ENCODE peak calls at places on chromosomes 16 and 17, in nine cellular contexts. L, T, N, J, Q, E, A, R and O are unnamed samples.

GRCh38 chr17:58747674-58748073 is 8.0 kb upstream of the PPM1E start:
- DNase-seq in L (no peak), T (no peak), N (no peak), J (no peak), Q (no peak), E (no peak), A (no peak), R (no peak), O (no peak)

GRCh38 chr16:82773018-82773417 is 146.2 kb downstream of the CDH13 start:
- DNase-seq in L (no peak), T (no peak), N (no peak), J (no peak), Q (no peak), E (no peak), A (no peak), R (no peak), O (no peak)

GRCh38 chr16:4544483-4544882 is 5.9 kb upstream of the CDIP1 start:
- DNase-seq in L (no peak), T (no peak), N (no peak), J (no peak), Q (no peak), E (no peak), A (no peak), R (no peak), O (no peak)

GRCh38 chr17:273994-274832 is 78.4 kb downstream of the RPH3AL start:
- DNase-seq in L (no peak), T (peak; percentile 16), N (no peak), J (no peak), Q (peak; percentile 47), E (peak; percentile 55), A (no peak), R (peak; percentile 13), O (no peak)

GRCh38 chr16:15446901-15447300 is 12.5 kb downstream of the BMERB1 start:
- DNase-seq in L (no peak), T (no peak), N (no peak), J (no peak), Q (no peak), E (no peak), A (no peak), R (no peak), O (no peak)

GRCh38 chr16:87336850-87337240 is 19.7 kb upstream of the C16orf95 start:
- DNase-seq in L (no peak), T (no peak), N (no peak), J (no peak), Q (no peak), E (no peak), A (no peak), R (no peak), O (no peak)

GRCh38 chr17:36197389-36197708 is 791 bp upstream of the CCL3L1 start:
- DNase-seq in L (no peak), T (no peak), N (no peak), J (no peak), Q (no peak), E (no peak), A (no peak), R (no peak), O (no peak)

GRCh38 chr16:88610080-88610479 is 28.3 kb upstream of the IL17C start:
- DNase-seq in L (no peak), T (no peak), N (no peak), J (no peak), Q (no peak), E (no peak), A (no peak), R (no peak), O (no peak)

GRCh38 chr16:75576384-75576811 is 10.2 kb downstream of the GABARAPL2 start:
- DNase-seq in L (no peak), T (no peak), N (no peak), J (no peak), Q (no peak), E (no peak), A (no peak), R (no peak), O (no peak)

GRCh38 chr17:76644995-76645394 is 1.4 kb upstream of the ST6GALNAC1 start:
- DNase-seq in L (no peak), T (peak; percentile 84), N (no peak), J (no peak), Q (peak; percentile 5), E (no peak), A (no peak), R (no peak), O (peak; percentile 54)

GRCh38 chr16:48676836-48677235 is 66.9 kb upstream of the N4BP1 start:
- DNase-seq in L (no peak), T (no peak), N (no peak), J (no peak), Q (no peak), E (no peak), A (no peak), R (no peak), O (no peak)

GRCh38 chr17:66711936-66712335 is 123.0 kb upstream of the CACNG5 start:
- DNase-seq in L (no peak), T (peak; percentile 69), N (peak; percentile 71), J (peak; percentile 82), Q (no peak), E (no peak), A (peak; percentile 47), R (no peak), O (peak; percentile 84)

GRCh38 chr17:79855331-79856124 is 16.3 kb upstream of the CBX4 start:
- DNase-seq in L (no peak), T (no peak), N (no peak), J (no peak), Q (no peak), E (no peak), A (no peak), R (no peak), O (no peak)

DNA sequence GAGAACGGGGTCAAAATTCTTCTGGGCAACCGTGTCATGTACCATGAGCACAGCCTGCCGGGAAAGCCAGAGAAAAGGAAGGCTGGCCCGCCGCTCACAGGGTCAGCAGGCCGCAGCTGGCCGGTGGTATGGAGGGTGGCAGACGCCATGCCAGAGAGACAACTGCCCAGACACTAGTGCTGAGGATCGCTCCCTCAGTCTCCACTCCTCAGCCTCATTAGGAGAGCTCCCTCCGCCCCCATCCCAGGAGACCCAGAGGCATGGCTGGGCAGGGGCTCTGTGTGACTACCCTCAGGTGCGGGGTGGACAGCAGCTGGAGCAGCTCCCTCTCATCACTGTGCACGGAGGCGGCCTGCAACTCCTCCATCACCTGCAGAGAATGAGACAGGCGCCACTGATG is 3.2 kb downstream of the MPP3 start:
- DNase-seq in L (no peak), T (no peak), N (no peak), J (no peak), Q (no peak), E (no peak), A (no peak), R (no peak), O (no peak)
- H3K4me3 ChIP-seq in L (no peak overlapping the region), T (no peak overlapping the region), N (no peak overlapping the region), J (no peak overlapping the region), Q (no peak overlapping the region), E (no peak overlapping the region), A (no peak overlapping the region), R (no peak overlapping the region), O (no peak overlapping the region)

DNA sequence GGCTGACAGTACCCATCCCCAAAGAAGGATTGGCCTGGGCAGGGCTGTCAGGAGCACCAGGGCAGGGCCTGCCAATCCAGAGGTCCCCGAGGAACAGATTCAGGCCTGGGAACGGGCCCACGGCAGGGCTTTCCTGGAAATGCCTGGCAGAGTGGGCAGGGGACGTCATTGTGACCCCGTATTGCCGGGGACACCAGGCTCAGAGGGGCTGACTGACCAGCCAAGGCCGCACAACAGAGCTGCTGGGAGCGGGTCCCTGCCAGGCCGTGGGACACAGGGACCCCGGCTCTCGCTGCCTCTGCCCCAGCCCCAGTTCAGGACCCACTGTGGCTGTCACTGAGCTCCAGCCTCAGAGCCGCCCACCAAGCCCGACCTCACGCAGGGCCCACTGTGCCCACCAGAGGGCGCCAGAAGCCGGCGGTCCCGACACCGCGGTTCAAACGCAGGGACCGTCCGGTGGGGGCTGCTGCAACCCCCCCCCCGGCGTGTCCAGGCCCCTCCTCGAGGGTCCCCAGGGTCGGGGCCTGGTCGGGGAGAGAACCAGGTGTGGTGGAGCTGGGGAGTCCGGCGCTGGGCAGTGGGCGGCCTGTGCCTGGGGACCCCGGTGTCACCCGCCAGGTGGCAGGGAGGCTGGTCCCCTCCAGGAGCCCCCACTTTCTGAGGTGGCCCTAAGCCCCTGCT is 15.2 kb upstream of the SSTR5 start:
- DNase-seq in L (no peak), T (peak; percentile 63), N (no peak), J (no peak), Q (no peak), E (no peak), A (no peak), R (no peak), O (peak; percentile 47)
- TF ChIP-seq EP300 in L (no peak), T (no peak), N (no peak), J (no peak), Q (no peak), E (no peak), A (no peak), R (no peak), O (no peak)

DNA sequence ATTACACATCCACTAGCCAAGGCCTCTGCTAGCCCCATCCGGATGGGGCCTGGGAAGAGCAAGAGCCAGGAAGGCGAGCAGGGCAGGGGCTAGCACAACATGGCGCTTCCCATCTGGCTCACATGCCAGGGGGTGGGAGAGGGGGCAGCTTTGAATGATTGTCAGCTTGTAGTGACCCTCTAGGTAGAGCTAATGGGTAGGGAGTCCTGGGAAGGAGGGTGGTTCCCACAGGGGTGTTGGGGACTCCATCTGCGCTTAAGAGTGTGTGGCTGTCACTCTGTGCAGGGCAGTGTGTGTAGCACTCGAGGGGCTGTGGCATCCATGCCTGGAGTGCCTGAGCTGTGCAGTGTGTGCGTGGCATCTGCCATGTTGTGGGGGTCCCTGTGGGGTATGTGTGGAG is 24.5 kb downstream of the ARHGAP23 start:
- DNase-seq in L (no peak), T (no peak), N (no peak), J (no peak), Q (no peak), E (no peak), A (no peak), R (no peak), O (no peak)
- H3K4me3 ChIP-seq in L (no peak overlapping the region), T (no peak overlapping the region), N (no peak overlapping the region), J (no peak overlapping the region), Q (no peak overlapping the region), E (no peak overlapping the region), A (peak overlapping the region; percentile 40), R (no peak overlapping the region), O (no peak overlapping the region)

GRCh38 chr16:81494434-81494806 is 49.8 kb downstream of the CMIP start:
- DNase-seq in L (no peak), T (no peak), N (no peak), J (no peak), Q (no peak), E (no peak), A (no peak), R (no peak), O (no peak)

GRCh38 chr16:81492307-81492706 is 47.7 kb downstream of the CMIP start:
- DNase-seq in L (no peak), T (no peak), N (no peak), J (no peak), Q (no peak), E (no peak), A (no peak), R (no peak), O (no peak)

GRCh38 chr16:81494888-81495287 is 50.3 kb downstream of the CMIP start:
- DNase-seq in L (no peak), T (no peak), N (no peak), J (no peak), Q (no peak), E (no peak), A (no peak), R (no peak), O (no peak)

GRCh38 chr16:81492965-81493754 is 48.6 kb downstream of the CMIP start:
- DNase-seq in L (no peak), T (no peak), N (no peak), J (no peak), Q (no peak), E (no peak), A (no peak), R (no peak), O (no peak)

GRCh38 chr16:81493755-81494433 is 49.3 kb downstream of the CMIP start:
- DNase-seq in L (no peak), T (peak; percentile 78), N (no peak), J (peak; percentile 78), Q (no peak), E (no peak), A (peak; percentile 21), R (no peak), O (peak; percentile 71)
- TF ChIP-seq EP300 in L (no peak), T (no peak), N (no peak), J (no peak), Q (no peak), E (no peak), A (no peak), R (no peak), O (no peak)